ENCODE peak calls at places on chromosome 16, in five cellular contexts. Q, P, L, G and Y are unnamed samples.

GRCh38 chr16:79519448-79519847 is 81.1 kb downstream of the MAF start:
- DNase-seq in Q (peak), P (no peak), L (no peak), G (no peak), Y (no peak)

GRCh38 chr16:65601781-65602180 is 479.9 kb upstream of the CDH11 start:
- DNase-seq in Q (no peak), P (no peak), L (no peak), G (no peak), Y (no peak)

GRCh38 chr16:22683730-22684280 is 130.2 kb upstream of the HS3ST2 start:
- DNase-seq in Q (no peak), P (no peak), L (no peak), G (no peak), Y (no peak)

GRCh38 chr16:71610936-71611871 is 14.8 kb upstream of the MARVELD3 start:
- DNase-seq in Q (peak), P (peak), L (peak), G (peak), Y (peak)

GRCh38 chr16:79047337-79047736 is 553.2 kb downstream of the MAF start:
- DNase-seq in Q (peak), P (no peak), L (peak), G (peak), Y (peak)

GRCh38 chr16:21302454-21302853 is 24.4 kb upstream of the CRYM start:
- DNase-seq in Q (no peak), P (no peak), L (no peak), G (no peak), Y (no peak)

GRCh38 chr16:75087040-75087979 is 29.3 kb downstream of the LDHD start:
- DNase-seq in Q (peak), P (no peak), L (peak), G (peak), Y (no peak)

GRCh38 chr16:57029161-57030160 is 40.1 kb downstream of the NLRC5 start:
- DNase-seq in Q (no peak), P (no peak), L (no peak), G (no peak), Y (no peak)

GRCh38 chr16:70746040-70746707 is 54.8 kb downstream of the VAC14 start:
- DNase-seq in Q (peak), P (no peak), L (peak), G (peak), Y (no peak)

GRCh38 chr16:1090620-1091587 is 5.1 kb downstream of the C1QTNF8 start:
- DNase-seq in Q (no peak), P (no peak), L (peak), G (peak), Y (no peak)

GRCh38 chr16:66889622-66890021 is 9.3 kb downstream of the PDP2 start:
- DNase-seq in Q (no peak), P (no peak), L (no peak), G (no peak), Y (no peak)

GRCh38 chr16:29710227-29711219 is 31.5 kb downstream of the QPRT start:
- DNase-seq in Q (peak), P (no peak), L (peak), G (peak), Y (peak)

GRCh38 chr16:68074850-68075249 is 10.3 kb upstream of the NFATC3 start:
- DNase-seq in Q (no peak), P (peak), L (no peak), G (no peak), Y (no peak)

GRCh38 chr16:67942200-67942509 is 1.8 kb downstream of the LCAT start:
- DNase-seq in Q (peak), P (no peak), L (peak), G (peak), Y (peak)

GRCh38 chr16:20301840-20302239 is 25.5 kb downstream of the GP2 start:
- DNase-seq in Q (no peak), P (no peak), L (no peak), G (no peak), Y (no peak)

GRCh38 chr16:2471653-2472487 is 773 bp downstream of the NTN3 start:
- DNase-seq in Q (peak), P (no peak), L (no peak), G (no peak), Y (no peak)

GRCh38 chr16:83599789-83600462 is 207.9 kb upstream of the HSBP1 start:
- DNase-seq in Q (no peak), P (no peak), L (no peak), G (no peak), Y (no peak)

GRCh38 chr16:88886915-88887521 is 20.6 kb upstream of the PABPN1L start:
- DNase-seq in Q (no peak), P (no peak), L (no peak), G (no peak), Y (no peak)

GRCh38 chr16:66262253-66263167 is 104.0 kb upstream of the CDH5 start:
- DNase-seq in Q (no peak), P (no peak), L (no peak), G (no peak), Y (no peak)

GRCh38 chr16:89325861-89326471 is 108.5 kb downstream of the ZNF778 start:
- DNase-seq in Q (no peak), P (no peak), L (peak), G (no peak), Y (no peak)

GRCh38 chr16:74480150-74481029 is 59.1 kb upstream of the CLEC18B start:
- DNase-seq in Q (no peak), P (no peak), L (peak), G (no peak), Y (peak)

GRCh38 chr16:47142469-47143328 is 1.0 kb downstream of the NETO2 start:
- DNase-seq in Q (peak), P (no peak), L (peak), G (no peak), Y (peak)

GRCh38 chr16:17510532-17510931 is 39.8 kb upstream of the XYLT1 start:
- DNase-seq in Q (no peak), P (no peak), L (no peak), G (no peak), Y (no peak)

GRCh38 chr16:56732832-56733231 is 2.9 kb downstream of the NUP93 start:
- DNase-seq in Q (no peak), P (peak), L (no peak), G (no peak), Y (no peak)

GRCh38 chr16:47081113-47081512 is 62.6 kb downstream of the NETO2 start:
- DNase-seq in Q (no peak), P (no peak), L (no peak), G (no peak), Y (no peak)

GRCh38 chr16:87560428-87561199 is 41.7 kb upstream of the JPH3 start:
- DNase-seq in Q (peak), P (no peak), L (peak), G (no peak), Y (peak)

GRCh38 chr16:27894441-27894840 is 169.1 kb downstream of the GSG1L start:
- DNase-seq in Q (no peak), P (no peak), L (no peak), G (no peak), Y (no peak)

GRCh38 chr16:88384222-88385111 is 1.7 kb downstream of the ZNF469 start:
- DNase-seq in Q (peak), P (no peak), L (no peak), G (no peak), Y (no peak)

GRCh38 chr16:27803775-27804549 is 254.0 kb downstream of the KATNIP start:
- DNase-seq in Q (peak), P (no peak), L (no peak), G (no peak), Y (no peak)

GRCh38 chr16:80518436-80518835 is 22.4 kb upstream of the DYNLRB2 start:
- DNase-seq in Q (no peak), P (no peak), L (no peak), G (no peak), Y (no peak)

GRCh38 chr16:4351880-4352279 is 759 bp upstream of the PAM16 start:
- DNase-seq in Q (no peak), P (no peak), L (no peak), G (peak), Y (no peak)

GRCh38 chr16:88315543-88316105 is 67.1 kb upstream of the ZNF469 start:
- DNase-seq in Q (no peak), P (no peak), L (peak), G (peak), Y (no peak)

GRCh38 chr16:57092786-57093301 is 461 bp downstream of the CPNE2 start:
- DNase-seq in Q (peak), P (no peak), L (peak), G (no peak), Y (peak)

GRCh38 chr16:70678898-70679652 is 6.8 kb downstream of the MTSS2 start:
- DNase-seq in Q (no peak), P (no peak), L (no peak), G (no peak), Y (no peak)

GRCh38 chr16:28217326-28217725 is 5.6 kb upstream of the XPO6 start:
- DNase-seq in Q (no peak), P (no peak), L (no peak), G (no peak), Y (no peak)

GRCh38 chr16:49986351-49987124 is 38.5 kb upstream of the CNEP1R1 start:
- DNase-seq in Q (peak), P (no peak), L (no peak), G (peak), Y (no peak)

GRCh38 chr16:58938856-58939255 is 204.7 kb upstream of the GOT2 start:
- DNase-seq in Q (no peak), P (no peak), L (no peak), G (no peak), Y (no peak)

GRCh38 chr16:4404247-4404966 is 12.0 kb downstream of the CORO7 start:
- DNase-seq in Q (peak), P (no peak), L (no peak), G (peak), Y (peak)

GRCh38 chr16:53745753-53746258 is 41.9 kb downstream of the FTO start:
- DNase-seq in Q (no peak), P (no peak), L (peak), G (no peak), Y (peak)

GRCh38 chr16:30736995-30737793 is 11.0 kb upstream of the PHKG2 start:
- DNase-seq in Q (no peak), P (no peak), L (no peak), G (no peak), Y (no peak)

GRCh38 chr16:30728904-30729672 is 19.1 kb upstream of the PHKG2 start:
- DNase-seq in Q (no peak), P (no peak), L (no peak), G (no peak), Y (no peak)

GRCh38 chr16:30728321-30728720 is 19.9 kb upstream of the PHKG2 start:
- DNase-seq in Q (no peak), P (no peak), L (no peak), G (no peak), Y (no peak)

GRCh38 chr16:30725465-30725792 is 22.8 kb upstream of the PHKG2 start:
- DNase-seq in Q (no peak), P (no peak), L (no peak), G (no peak), Y (no peak)

DNA sequence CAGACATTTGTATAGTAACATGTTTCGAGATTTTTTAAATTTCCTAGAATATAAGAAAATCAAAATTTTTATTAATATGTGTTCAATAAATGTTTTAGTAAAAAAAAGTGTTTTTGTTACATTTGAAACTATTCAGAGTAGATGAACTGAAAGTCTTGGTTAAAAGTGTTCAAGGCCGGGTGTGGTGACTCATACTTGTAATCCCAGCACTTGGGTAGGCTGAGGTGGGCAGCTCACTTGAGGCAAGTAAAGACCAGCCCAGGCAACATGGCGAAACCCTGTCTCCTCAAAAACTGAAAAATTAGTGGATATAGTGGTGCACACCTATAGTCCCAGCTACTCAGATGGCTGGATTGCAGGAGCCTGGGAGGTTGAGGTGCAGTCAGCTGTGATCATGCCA is 16.8 kb upstream of the PHKG2 start:
- DNase-seq in Q (no peak), P (no peak), L (no peak), G (no peak), Y (no peak)
- TF ChIP-seq FOXM1 in Q (no peak), P (no peak), L (no peak), G (no peak), Y (no peak)

DNA sequence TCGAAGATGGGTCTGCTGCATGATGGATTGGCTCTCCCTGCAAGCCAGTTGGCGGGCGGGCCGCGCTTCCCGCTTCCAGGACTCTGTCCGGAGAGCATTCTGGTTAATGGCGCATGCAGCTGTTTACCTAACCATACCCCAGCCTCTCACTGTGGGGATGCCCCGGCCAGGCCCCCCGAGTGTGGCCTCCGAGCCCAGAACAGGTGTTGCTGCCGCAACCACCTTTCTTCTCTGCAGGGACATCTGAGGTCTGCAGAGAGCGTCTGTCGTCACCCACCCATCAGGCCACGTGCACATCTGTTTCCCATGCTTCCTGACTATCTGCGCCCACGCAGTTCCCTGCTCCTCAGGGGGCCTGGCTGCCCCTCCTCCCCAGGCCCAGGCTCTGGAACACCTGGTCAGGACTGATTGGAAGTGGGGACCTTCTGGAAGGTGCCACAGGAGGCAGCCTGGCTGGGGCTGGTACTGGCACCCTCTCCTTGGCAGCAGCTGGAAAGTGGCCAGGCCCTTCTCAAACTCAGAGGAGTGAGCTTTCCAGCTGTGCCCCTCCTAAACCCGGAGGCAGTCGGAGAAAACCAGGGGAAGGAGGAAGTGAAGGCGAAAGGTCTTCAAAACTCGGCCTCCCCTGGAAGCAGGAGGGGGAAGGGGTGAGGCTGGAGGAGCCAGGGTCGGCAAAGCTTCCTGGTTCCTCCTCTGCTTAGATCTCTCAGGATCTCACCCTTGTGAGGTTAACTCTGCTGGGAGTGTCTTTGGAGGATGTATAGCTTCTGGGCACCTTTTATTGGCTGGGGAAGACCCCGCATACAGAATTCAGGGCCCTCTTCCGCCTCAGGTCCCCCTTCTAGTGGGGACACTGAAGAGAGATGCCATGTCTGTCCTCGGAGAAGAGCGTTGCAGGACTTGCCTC is 64.5 kb upstream of the CIBAR2 start:
- DNase-seq in Q (peak), P (no peak), L (peak), G (no peak), Y (no peak)
- TF ChIP-seq FOXM1 in Q (no peak), P (no peak), L (no peak), G (no peak), Y (no peak)

GRCh38 chr16:81675662-81676535 is 103.2 kb upstream of the PLCG2 start:
- DNase-seq in Q (no peak), P (no peak), L (no peak), G (no peak), Y (no peak)
- TF ChIP-seq FOXM1 in Q (no peak), P (no peak), L (no peak), G (no peak), Y (no peak)

DNA sequence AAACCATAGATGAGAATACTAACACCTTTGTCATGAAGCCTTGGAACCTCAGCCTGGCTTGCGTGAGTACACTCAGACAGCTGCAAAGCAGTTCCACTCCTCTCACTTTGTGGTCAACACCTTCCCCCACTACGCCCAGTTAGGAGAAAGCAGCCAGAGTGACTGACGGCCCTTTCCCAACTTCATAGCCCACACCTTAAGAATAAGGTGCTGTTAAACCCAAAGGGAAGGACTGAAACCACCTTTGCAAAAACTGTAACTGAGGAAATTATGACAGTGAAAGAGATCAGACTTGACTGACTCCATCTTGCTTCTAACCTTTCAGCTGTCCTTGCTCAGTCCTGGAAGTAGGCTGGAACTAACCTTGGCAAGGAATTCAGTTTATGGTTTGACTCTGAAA is 13.7 kb downstream of the N4BP1 start:
- DNase-seq in Q (no peak), P (no peak), L (no peak), G (no peak), Y (no peak)
- TF ChIP-seq FOXM1 in Q (no peak), P (no peak), L (no peak), G (no peak), Y (no peak)

GRCh38 chr16:12162586-12162985 is 186.1 kb downstream of the SNX29 start:
- DNase-seq in Q (no peak), P (no peak), L (no peak), G (no peak), Y (no peak)

GRCh38 chr16:12160815-12161550 is 184.4 kb downstream of the SNX29 start:
- DNase-seq in Q (no peak), P (peak), L (no peak), G (no peak), Y (no peak)

GRCh38 chr16:12160249-12160648 is 183.7 kb downstream of the SNX29 start:
- DNase-seq in Q (no peak), P (no peak), L (no peak), G (no peak), Y (no peak)

GRCh38 chr16:12163970-12164369 is 187.4 kb downstream of the SNX29 start:
- DNase-seq in Q (no peak), P (no peak), L (no peak), G (no peak), Y (no peak)

GRCh38 chr16:12162151-12162559 is 185.6 kb downstream of the SNX29 start:
- DNase-seq in Q (no peak), P (no peak), L (no peak), G (no peak), Y (no peak)
- TF ChIP-seq FOXM1 in Q (no peak), P (no peak), L (no peak), G (no peak), Y (no peak)